ENCODE peak calls at places on chromosome 3, in seven cellular contexts. B, C, S, K, Z, O and W are unnamed samples.
A peak's percentile ranks its signal among the peaks of the same experiment; 100 is the strongest.

GRCh38 chr3:48656061-48656840 is 6.4 kb downstream of the CELSR3 start:
- DNase-seq in B (peak; percentile 83), C (peak; percentile 10), S (no peak), K (peak; percentile 94), Z (no peak), O (peak; percentile 89), W (peak; percentile 97)

GRCh38 chr3:16448691-16449090 is 64.8 kb downstream of the RFTN1 start:
- DNase-seq in B (peak; percentile 32), C (peak; percentile 88), S (peak; percentile 83), K (peak; percentile 64), Z (peak; percentile 77), O (no peak), W (no peak)

GRCh38 chr3:157311633-157312365 is 124.9 kb upstream of the PTX3 start:
- DNase-seq in B (no peak), C (peak; percentile 97), S (peak; percentile 87), K (no peak), Z (peak; percentile 17), O (no peak), W (no peak)

GRCh38 chr3:124345845-124346244 is 353.9 kb upstream of the ROPN1 start:
- DNase-seq in B (no peak), C (no peak), S (no peak), K (no peak), Z (no peak), O (no peak), W (no peak)

GRCh38 chr3:131458653-131459052 is 44.1 kb downstream of the MRPL3 start:
- DNase-seq in B (no peak), C (no peak), S (no peak), K (no peak), Z (no peak), O (no peak), W (no peak)

GRCh38 chr3:57228734-57229505 is 1.4 kb downstream of the APPL1 start:
- DNase-seq in B (no peak), C (peak; percentile 56), S (peak; percentile 27), K (no peak), Z (peak; percentile 68), O (no peak), W (no peak)

GRCh38 chr3:42705962-42706585 is 3.5 kb upstream of the HHATL start:
- DNase-seq in B (no peak), C (no peak), S (no peak), K (peak; percentile 16), Z (no peak), O (peak; percentile 3), W (no peak)

GRCh38 chr3:129837057-129837631 is 56.4 kb downstream of the TMCC1 start:
- DNase-seq in B (no peak), C (no peak), S (no peak), K (no peak), Z (no peak), O (no peak), W (no peak)

GRCh38 chr3:185657691-185658503 is 71.8 kb downstream of the SENP2 start:
- DNase-seq in B (no peak), C (no peak), S (no peak), K (no peak), Z (no peak), O (no peak), W (no peak)

GRCh38 chr3:16151109-16151508 is 23.4 kb upstream of the GALNT15 start:
- DNase-seq in B (no peak), C (peak; percentile 67), S (peak; percentile 74), K (no peak), Z (no peak), O (peak; percentile 37), W (no peak)

GRCh38 chr3:170956647-170957046 is 48.2 kb upstream of the EIF5A2 start:
- DNase-seq in B (no peak), C (no peak), S (no peak), K (no peak), Z (no peak), O (no peak), W (no peak)

GRCh38 chr3:172343979-172344378 is 104.3 kb downstream of the GHSR start:
- DNase-seq in B (no peak), C (no peak), S (no peak), K (no peak), Z (no peak), O (no peak), W (no peak)

GRCh38 chr3:99499235-99499798 is 139.1 kb upstream of the COL8A1 start:
- DNase-seq in B (no peak), C (no peak), S (no peak), K (no peak), Z (peak; percentile 60), O (peak; percentile 9), W (no peak)

GRCh38 chr3:187131981-187132380 is 7.3 kb downstream of the RPL39L start:
- DNase-seq in B (no peak), C (no peak), S (no peak), K (no peak), Z (no peak), O (no peak), W (no peak)

GRCh38 chr3:51955893-51956770 is 951 bp downstream of the GPR62 start:
- DNase-seq in B (peak; percentile 48), C (no peak), S (no peak), K (peak; percentile 74), Z (no peak), O (peak; percentile 80), W (no peak)

GRCh38 chr3:111603679-111604643 is 8.8 kb upstream of the ZBED2 start:
- DNase-seq in B (no peak), C (no peak), S (no peak), K (no peak), Z (no peak), O (no peak), W (no peak)

GRCh38 chr3:128923607-128924385 is 44.4 kb downstream of the ACAD9 start:
- DNase-seq in B (no peak), C (no peak), S (no peak), K (peak; percentile 33), Z (no peak), O (no peak), W (no peak)

GRCh38 chr3:99659032-99659431 is 20.6 kb downstream of the COL8A1 start:
- DNase-seq in B (no peak), C (peak; percentile 99), S (peak; percentile 91), K (no peak), Z (peak; percentile 85), O (no peak), W (no peak)

GRCh38 chr3:13352621-13353131 is 67.4 kb downstream of the NUP210 start:
- DNase-seq in B (no peak), C (no peak), S (no peak), K (no peak), Z (peak; percentile 30), O (no peak), W (no peak)

GRCh38 chr3:99895706-99896441 is 78.2 kb downstream of the CMSS1 start:
- DNase-seq in B (no peak), C (peak; percentile 62), S (no peak), K (no peak), Z (peak; percentile 73), O (no peak), W (no peak)

GRCh38 chr3:174882789-174883188 is 23.7 kb downstream of the NAALADL2 start:
- DNase-seq in B (no peak), C (no peak), S (no peak), K (no peak), Z (no peak), O (no peak), W (no peak)

GRCh38 chr3:160401301-160402095 is 2.0 kb downstream of the SMC4 start:
- DNase-seq in B (no peak), C (peak; percentile 51), S (no peak), K (no peak), Z (peak; percentile 62), O (no peak), W (no peak)

GRCh38 chr3:149095487-149095886 is 9.2 kb upstream of the HLTF start:
- DNase-seq in B (no peak), C (no peak), S (no peak), K (no peak), Z (no peak), O (no peak), W (no peak)

GRCh38 chr3:133860519-133860918 is 35.2 kb downstream of the RAB6B start:
- DNase-seq in B (no peak), C (no peak), S (no peak), K (no peak), Z (no peak), O (no peak), W (no peak)

GRCh38 chr3:140441006-140441405 is 236.9 kb upstream of the TRIM42 start:
- DNase-seq in B (no peak), C (peak; percentile 16), S (no peak), K (no peak), Z (peak; percentile 91), O (no peak), W (no peak)

GRCh38 chr3:27594096-27594690 is 110.0 kb upstream of the SLC4A7 start:
- DNase-seq in B (no peak), C (no peak), S (no peak), K (no peak), Z (no peak), O (no peak), W (no peak)

GRCh38 chr3:106829206-106829605 is 548.0 kb upstream of the CCDC54 start:
- DNase-seq in B (no peak), C (no peak), S (no peak), K (no peak), Z (peak; percentile 18), O (no peak), W (no peak)

GRCh38 chr3:160346511-160346910 is 52.5 kb downstream of the IFT80 start:
- DNase-seq in B (no peak), C (no peak), S (no peak), K (no peak), Z (no peak), O (no peak), W (no peak)

GRCh38 chr3:126305427-126305826 is 51.8 kb downstream of the KLF15 start:
- DNase-seq in B (no peak), C (no peak), S (no peak), K (no peak), Z (no peak), O (no peak), W (no peak)